ENCODE peak calls at places on chromosomes 16 and 17, in four cellular contexts. S, G, U and Y are unnamed samples.

GRCh38 chr16:25925466-25925865 is 233.7 kb downstream of the HS3ST4 start:
- DNase-seq in S (no peak), U (no peak), G (no peak), Y (no peak)

GRCh38 chr17:2724783-2725164 is 13.2 kb upstream of the CLUH start:
- DNase-seq in U (no peak), S (no peak), G (no peak), Y (no peak)

GRCh38 chr17:30950669-30951399 is 20.0 kb upstream of the RNF135 start:
- DNase-seq in S (peak), G (peak), U (peak), Y (peak)

GRCh38 chr17:40602445-40603443 is 37.5 kb upstream of the CCR7 start:
- DNase-seq in G (no peak), U (no peak), S (no peak), Y (no peak)

GRCh38 chr17:6940186-6940649 is 55.6 kb upstream of the ALOX12 start:
- DNase-seq in S (no peak), U (no peak), G (no peak), Y (no peak)

GRCh38 chr16:55725055-55725777 is 69.4 kb downstream of the SLC6A2 start:
- DNase-seq in S (no peak), U (no peak), G (peak), Y (no peak)

GRCh38 chr16:83887088-83887487 is 11.8 kb upstream of the MLYCD start:
- DNase-seq in G (no peak), S (no peak), U (no peak), Y (no peak)

GRCh38 chr17:29212681-29213121 is 32.5 kb upstream of the MYO18A start:
- DNase-seq in S (no peak), U (no peak), G (no peak), Y (no peak)

GRCh38 chr16:85570735-85571562 is 42.2 kb upstream of the GSE1 start:
- DNase-seq in S (no peak), G (no peak), U (peak), Y (peak)

GRCh38 chr17:42512733-42513251 is 23.2 kb upstream of the NAGLU start:
- DNase-seq in G (no peak), U (no peak), S (no peak), Y (no peak)

GRCh38 chr16:9818702-9819101 is 363.5 kb downstream of the GRIN2A start:
- DNase-seq in U (no peak), S (no peak), G (no peak), Y (no peak)

GRCh38 chr17:28737770-28738679 is 5.8 kb upstream of the TRAF4 start:
- DNase-seq in U (no peak), G (no peak), S (no peak), Y (peak)

GRCh38 chr17:62876664-62877411 is 68.7 kb upstream of the MARCHF10 start:
- DNase-seq in G (no peak), U (no peak), S (no peak), Y (no peak)
- H3K27ac ChIP-seq in G (no peak), U (no peak), S (no peak), Y (no peak)

GRCh38 chr17:50634915-50635719 is 436 bp downstream of the ABCC3 start:
- DNase-seq in G (no peak), S (no peak), U (no peak), Y (no peak)
- H3K4me3 ChIP-seq in G (peak), S (peak), U (peak), Y (peak)

GRCh38 chr17:39566092-39566491 is 41.6 kb downstream of the NEUROD2 start:
- DNase-seq in U (no peak), S (no peak), G (no peak), Y (no peak)
- H3K27ac ChIP-seq in U (no peak), S (no peak), G (no peak), Y (no peak)

GRCh38 chr16:69424935-69425784 is 741 bp downstream of the CYB5B start:
- DNase-seq in S (no peak), U (no peak), G (no peak), Y (no peak)

GRCh38 chr16:69428652-69429051 is 4.2 kb downstream of the CYB5B start:
- DNase-seq in G (no peak), S (no peak), U (no peak), Y (no peak)

GRCh38 chr16:69424053-69424934 is at the start of gene CYB5B:
- DNase-seq in S (peak), G (peak), U (peak), Y (peak)

GRCh38 chr16:69419956-69420355 is 4.5 kb upstream of the CYB5B start:
- DNase-seq in G (no peak), S (no peak), U (no peak), Y (no peak)

GRCh38 chr16:69423189-69423588 is 1.2 kb upstream of the CYB5B start:
- DNase-seq in U (no peak), G (no peak), S (no peak), Y (no peak)
- H3K4me3 ChIP-seq in U (no peak), G (peak), S (peak), Y (no peak)

DNA sequence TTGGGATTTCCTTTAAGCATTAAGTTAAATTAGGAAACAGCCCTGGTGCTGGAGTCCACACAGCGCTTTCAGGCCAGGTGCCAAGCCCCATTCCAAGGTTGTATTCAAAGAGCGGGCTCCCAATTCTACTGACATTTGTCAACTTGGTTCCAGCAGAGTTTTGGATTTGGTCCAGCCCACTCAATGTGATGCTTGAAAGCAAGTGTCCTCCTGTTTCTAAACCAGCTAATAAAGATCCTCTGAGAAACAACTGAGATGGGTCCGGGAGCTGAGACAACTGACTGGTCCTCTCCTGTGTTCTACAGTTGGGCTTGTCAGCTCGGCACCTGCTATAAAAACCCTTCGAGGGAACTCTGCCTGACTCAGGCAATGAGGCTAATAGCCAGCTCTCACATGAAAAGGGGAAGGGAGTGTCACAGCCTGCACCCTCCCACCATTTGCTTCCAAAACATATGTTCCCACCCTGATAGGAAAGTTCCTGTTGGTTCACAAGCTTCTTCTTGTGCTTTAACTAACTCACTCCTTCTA is 11.4 kb downstream of the ERN1 start:
- DNase-seq in S (no peak), G (peak), U (peak), Y (peak)
- H3K27ac ChIP-seq in S (no peak), G (no peak), U (peak), Y (peak)

GRCh38 chr16:22359679-22360078 is 14.7 kb downstream of the CDR2 start:
- DNase-seq in G (no peak), S (no peak), U (no peak), Y (no peak)

GRCh38 chr16:22356930-22357634 is 17.3 kb downstream of the CDR2 start:
- DNase-seq in S (no peak), U (no peak), G (no peak), Y (no peak)

GRCh38 chr16:22355487-22355908 is 18.9 kb downstream of the CDR2 start:
- DNase-seq in G (no peak), U (no peak), S (no peak), Y (no peak)

GRCh38 chr16:22358000-22358399 is 16.4 kb downstream of the CDR2 start:
- DNase-seq in U (no peak), G (no peak), S (no peak), Y (no peak)

DNA sequence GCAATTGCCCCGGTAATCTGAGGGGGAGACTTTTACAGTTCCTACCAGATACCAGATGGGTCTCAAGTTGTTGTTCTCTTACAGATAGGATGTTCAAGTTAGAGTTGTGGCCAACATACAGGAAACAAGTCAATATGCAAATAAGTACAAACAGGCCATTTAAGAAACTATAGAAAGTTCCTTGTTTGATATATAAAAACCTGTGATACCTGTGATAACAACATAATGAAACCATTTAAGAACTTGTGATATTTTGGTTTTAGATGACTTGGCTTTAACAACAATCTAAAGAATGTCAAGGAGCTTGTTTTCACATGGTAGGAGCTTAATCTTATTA is 16.8 kb downstream of the CDR2 start:
- DNase-seq in S (no peak), G (no peak), U (no peak), Y (no peak)
- H3K4me3 ChIP-seq in S (no peak), G (no peak), U (no peak), Y (no peak)

DNA sequence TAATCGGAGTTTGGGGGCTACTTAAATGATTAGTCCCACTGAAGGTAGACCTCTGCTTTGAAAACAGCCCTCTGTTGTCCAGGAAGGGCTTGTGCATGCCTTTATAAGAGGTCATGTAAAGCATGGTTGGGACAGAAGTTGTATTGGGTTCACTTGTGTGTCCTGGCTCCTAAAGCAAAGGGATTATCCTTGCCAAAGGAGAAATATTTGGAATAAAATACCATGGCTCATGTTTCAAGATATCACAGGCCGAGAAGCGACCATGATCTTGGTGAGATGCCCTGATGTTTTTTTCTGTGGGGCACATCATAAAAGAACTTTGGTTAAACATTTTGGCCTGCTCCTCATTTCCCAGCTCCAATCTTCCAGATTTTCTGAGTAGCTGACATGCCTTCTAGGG is 234.1 kb downstream of the MSI2 start:
- DNase-seq in U (no peak), S (no peak), G (no peak), Y (no peak)
- H3K27ac ChIP-seq in U (no peak), S (no peak), G (no peak), Y (no peak)

DNA sequence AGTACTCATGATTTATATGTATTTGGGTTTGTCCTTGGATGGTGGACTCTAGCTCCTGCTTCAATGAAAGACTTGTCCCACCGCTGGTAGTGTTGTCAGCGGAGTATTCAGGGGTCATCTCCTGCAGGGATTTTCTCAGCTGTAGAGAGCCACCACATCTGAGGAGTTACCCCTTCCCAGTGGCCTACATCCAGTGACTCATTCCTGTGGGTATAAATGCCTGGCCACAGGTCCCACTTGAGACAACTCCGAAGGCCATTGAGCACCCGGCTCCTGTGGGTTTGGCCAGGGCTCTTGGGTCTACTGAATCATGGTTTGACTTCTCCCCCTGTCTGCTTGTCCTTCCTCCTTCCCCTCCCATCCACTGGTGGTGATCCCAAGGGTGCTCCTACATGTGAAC is 34.6 kb upstream of the WSB1 start:
- DNase-seq in S (no peak), U (no peak), G (no peak), Y (no peak)
- H3K4me3 ChIP-seq in S (no peak), U (no peak), G (no peak), Y (no peak)